ENCODE peak calls at places on chromosomes 2 and 18, in seven cellular contexts. R is Right ventricle myocardium inferior, X is PC-3, Z is foreskin fibroblast, G is left ventricle myocardium inferior, Y is colonic mucosa, M is GM13976. N is an unnamed sample.
A peak's percentile ranks its signal among the peaks of the same experiment; 100 is the strongest.

GRCh38 chr2:46276652-46277051 is 20.6 kb upstream of the EPAS1 start:
- DNase-seq in Y (no peak), G (no peak), X (no peak), R (no peak), Z (peak; percentile 30), M (no peak), N (no peak)

GRCh38 chr2:9739508-9739907 is 103.8 kb upstream of the TAF1B start:
- DNase-seq in R (peak; percentile 88), G (peak; percentile 88), M (peak; percentile 66), Z (peak; percentile 34), X (no peak), Y (peak; percentile 70), N (no peak)

GRCh38 chr2:240884221-240884620 is 11.7 kb downstream of the MAB21L4 start:
- DNase-seq in R (no peak), X (no peak), G (no peak), M (no peak), Y (no peak), Z (no peak), N (no peak)

GRCh38 chr2:223669453-223670225 is 67.5 kb upstream of the SCG2 start:
- DNase-seq in R (no peak), Z (peak; percentile 64), G (no peak), X (no peak), M (no peak), Y (no peak), N (no peak)

GRCh38 chr2:23199115-23199918 is 185.7 kb upstream of the KLHL29 start:
- DNase-seq in M (no peak), X (peak; percentile 32), Y (no peak), R (no peak), Z (peak; percentile 46), G (no peak), N (no peak)

GRCh38 chr2:81077396-81077795 is 772.8 kb upstream of the LRRTM1 start:
- DNase-seq in X (peak; percentile 73), Z (no peak), R (no peak), Y (no peak), G (no peak), M (no peak), N (no peak)

GRCh38 chr2:36296798-36297197 is 58.8 kb upstream of the CRIM1 start:
- DNase-seq in X (no peak), M (no peak), R (no peak), G (no peak), Y (no peak), Z (no peak), N (no peak)

GRCh38 chr2:152189622-152190495 is 14.3 kb upstream of the STAM2 start:
- DNase-seq in R (no peak), Z (peak; percentile 86), Y (peak; percentile 46), X (peak; percentile 80), G (no peak), M (peak; percentile 54), N (no peak)

GRCh38 chr2:14632133-14632936 is at the start of gene LRATD1:
- DNase-seq in R (peak; percentile 84), X (peak; percentile 93), G (peak; percentile 80), Z (peak; percentile 94), Y (peak; percentile 97), M (peak; percentile 32), N (no peak)

GRCh38 chr18:37175727-37176126 is 346.8 kb downstream of the KIAA1328 start:
- DNase-seq in M (no peak), Z (no peak), X (no peak), G (no peak), Y (no peak), R (no peak), N (no peak)

GRCh38 chr2:153986488-153987229 is 114.9 kb downstream of the GALNT13 start:
- DNase-seq in M (no peak), G (no peak), Y (no peak), X (peak; percentile 70), Z (no peak), R (no peak), N (no peak)

GRCh38 chr2:197107291-197108269 is 181.1 kb upstream of the PGAP1 start:
- DNase-seq in G (peak; percentile 51), Y (no peak), M (no peak), X (peak; percentile 15), Z (peak; percentile 56), R (no peak), N (no peak)